ENCODE peak calls at places on chromosomes 7 and 10, in six cellular contexts. One of them, this sample, is unnamed.

GRCh38 chr7:64870656-64871055 is 32.4 kb upstream of the ZNF273 start:
- DNase-seq in uterus: no peak
- DNase-seq in A673: no peak
- DNase-seq in MM.1S: no peak
- DNase-seq in IMR-90: no peak
- DNase-seq in HL-60: no peak
- DNase-seq in this sample: no peak

GRCh38 chr7:26691886-26692285 is 172.5 kb downstream of the SKAP2 start:
- DNase-seq in A673: no peak
- DNase-seq in IMR-90: no peak
- DNase-seq in uterus: no peak
- DNase-seq in MM.1S: no peak
- DNase-seq in HL-60: no peak
- DNase-seq in this sample: no peak

GRCh38 chr10:63671317-63671937 is 150.2 kb downstream of the REEP3 start:
- DNase-seq in IMR-90: peak; percentile 78
- DNase-seq in A673: peak; percentile 75
- DNase-seq in HL-60: no peak
- DNase-seq in MM.1S: no peak
- DNase-seq in uterus: no peak
- DNase-seq in this sample: no peak

GRCh38 chr7:18363751-18364402 is 131.7 kb upstream of the HDAC9 start:
- DNase-seq in MM.1S: no peak
- DNase-seq in HL-60: no peak
- DNase-seq in A673: no peak
- DNase-seq in IMR-90: no peak
- DNase-seq in uterus: no peak
- DNase-seq in this sample: no peak

GRCh38 chr7:110852156-110852858 is 238.6 kb upstream of the LRRN3 start:
- DNase-seq in IMR-90: peak; percentile 16
- DNase-seq in A673: no peak
- DNase-seq in HL-60: no peak
- DNase-seq in MM.1S: no peak
- DNase-seq in uterus: no peak
- DNase-seq in this sample: no peak

GRCh38 chr7:77985232-77985973 is 186.8 kb downstream of the PHTF2 start:
- DNase-seq in uterus: no peak
- DNase-seq in MM.1S: no peak
- DNase-seq in HL-60: no peak
- DNase-seq in IMR-90: no peak
- DNase-seq in A673: peak; percentile 88
- DNase-seq in this sample: no peak

GRCh38 chr7:108875139-108875538 is 305.5 kb downstream of the DNAJB9 start:
- DNase-seq in HL-60: no peak
- DNase-seq in IMR-90: peak; percentile 8
- DNase-seq in A673: peak; percentile 33
- DNase-seq in uterus: no peak
- DNase-seq in MM.1S: no peak
- DNase-seq in this sample: no peak

GRCh38 chr10:71763352-71764127 is 9.8 kb downstream of the VSIR start:
- DNase-seq in IMR-90: peak; percentile 52
- DNase-seq in HL-60: no peak
- DNase-seq in A673: no peak
- DNase-seq in MM.1S: no peak
- DNase-seq in uterus: no peak
- DNase-seq in this sample: no peak

GRCh38 chr10:118809821-118810220 is 55.1 kb upstream of the CACUL1 start:
- DNase-seq in IMR-90: no peak
- DNase-seq in A673: no peak
- DNase-seq in uterus: no peak
- DNase-seq in HL-60: no peak
- DNase-seq in MM.1S: no peak
- DNase-seq in this sample: no peak

GRCh38 chr10:131685576-131685975 is 215.2 kb upstream of the PPP2R2D start:
- DNase-seq in HL-60: no peak
- DNase-seq in IMR-90: no peak
- DNase-seq in A673: no peak
- DNase-seq in MM.1S: no peak
- DNase-seq in uterus: no peak
- DNase-seq in this sample: no peak

GRCh38 chr7:130733866-130734524 is at the start of gene KLF14:
- DNase-seq in A673: no peak
- DNase-seq in IMR-90: no peak
- DNase-seq in uterus: peak; percentile 29
- DNase-seq in HL-60: no peak
- DNase-seq in MM.1S: peak; percentile 43
- DNase-seq in this sample: no peak

GRCh38 chr10:17444062-17444714 is 10.2 kb downstream of the ST8SIA6 start:
- DNase-seq in IMR-90: peak; percentile 11
- DNase-seq in MM.1S: no peak
- DNase-seq in A673: no peak
- DNase-seq in uterus: no peak
- DNase-seq in HL-60: no peak
- DNase-seq in this sample: no peak

GRCh38 chr10:63763744-63764143 is 242.5 kb downstream of the REEP3 start:
- DNase-seq in HL-60: no peak
- DNase-seq in uterus: no peak
- DNase-seq in A673: no peak
- DNase-seq in IMR-90: peak; percentile 15
- DNase-seq in MM.1S: no peak
- DNase-seq in this sample: no peak

GRCh38 chr10:63365976-63366765 is 99.6 kb downstream of the JMJD1C start:
- DNase-seq in MM.1S: no peak
- DNase-seq in HL-60: no peak
- DNase-seq in A673: no peak
- DNase-seq in uterus: no peak
- DNase-seq in IMR-90: no peak
- DNase-seq in this sample: no peak

GRCh38 chr10:119663866-119664698 is 12.9 kb downstream of the BAG3 start:
- DNase-seq in HL-60: no peak
- DNase-seq in uterus: no peak
- DNase-seq in IMR-90: no peak
- DNase-seq in MM.1S: peak; percentile 71
- DNase-seq in A673: no peak
- DNase-seq in this sample: no peak

GRCh38 chr10:112092529-112092928 is 91.0 kb downstream of the GPAM start:
- DNase-seq in MM.1S: no peak
- DNase-seq in A673: no peak
- DNase-seq in HL-60: no peak
- DNase-seq in uterus: no peak
- DNase-seq in IMR-90: no peak
- DNase-seq in this sample: no peak

GRCh38 chr7:95470452-95470851 is 15.3 kb upstream of the ASB4 start:
- DNase-seq in HL-60: no peak
- DNase-seq in uterus: no peak
- DNase-seq in MM.1S: peak; percentile 88
- DNase-seq in IMR-90: peak; percentile 16
- DNase-seq in A673: peak; percentile 93
- DNase-seq in this sample: no peak

GRCh38 chr7:19508821-19509220 is 200.0 kb downstream of the POLR1F start:
- DNase-seq in uterus: peak; percentile 20
- DNase-seq in IMR-90: no peak
- DNase-seq in MM.1S: no peak
- DNase-seq in HL-60: no peak
- DNase-seq in A673: no peak
- DNase-seq in this sample: no peak

GRCh38 chr10:34024708-34025425 is 690.4 kb upstream of the NRP1 start:
- DNase-seq in HL-60: no peak
- DNase-seq in IMR-90: no peak
- DNase-seq in A673: peak; percentile 40
- DNase-seq in MM.1S: no peak
- DNase-seq in uterus: no peak
- DNase-seq in this sample: no peak

GRCh38 chr10:31745612-31746376 is 182.8 kb downstream of the ARHGAP12 start:
- DNase-seq in MM.1S: no peak
- DNase-seq in IMR-90: peak; percentile 97
- DNase-seq in HL-60: no peak
- DNase-seq in uterus: no peak
- DNase-seq in A673: peak; percentile 24
- DNase-seq in this sample: peak; percentile 53

GRCh38 chr7:79182283-79182682 is 271.2 kb downstream of the MAGI2 start:
- DNase-seq in uterus: no peak
- DNase-seq in HL-60: no peak
- DNase-seq in A673: peak; percentile 11
- DNase-seq in MM.1S: no peak
- DNase-seq in IMR-90: peak; percentile 90
- DNase-seq in this sample: no peak

GRCh38 chr10:98676895-98677294 is 230.2 kb upstream of the HPS1 start:
- DNase-seq in MM.1S: no peak
- DNase-seq in IMR-90: no peak
- DNase-seq in A673: peak; percentile 2
- DNase-seq in uterus: no peak
- DNase-seq in HL-60: no peak
- DNase-seq in this sample: no peak
- TF ChIP-seq CTCF in MM.1S: no peak
- TF ChIP-seq CTCF in IMR-90: no peak
- TF ChIP-seq CTCF in A673: no peak
- TF ChIP-seq CTCF in uterus: no peak
- TF ChIP-seq CTCF in HL-60: no peak
- TF ChIP-seq CTCF in this sample: no peak

GRCh38 chr7:76329479-76329878 is 27.0 kb downstream of the HSPB1 start:
- DNase-seq in IMR-90: no peak
- DNase-seq in uterus: no peak
- DNase-seq in MM.1S: no peak
- DNase-seq in A673: no peak
- DNase-seq in HL-60: no peak
- DNase-seq in this sample: no peak

GRCh38 chr7:76332073-76332472 is 26.7 kb downstream of the YWHAG start:
- DNase-seq in IMR-90: no peak
- DNase-seq in uterus: no peak
- DNase-seq in HL-60: no peak
- DNase-seq in A673: no peak
- DNase-seq in MM.1S: no peak
- DNase-seq in this sample: no peak

GRCh38 chr7:76330245-76330644 is 27.8 kb downstream of the HSPB1 start:
- DNase-seq in uterus: no peak
- DNase-seq in IMR-90: no peak
- DNase-seq in MM.1S: no peak
- DNase-seq in HL-60: no peak
- DNase-seq in A673: no peak
- DNase-seq in this sample: no peak

GRCh38 chr7:76328390-76328789 is 25.9 kb downstream of the HSPB1 start:
- DNase-seq in IMR-90: no peak
- DNase-seq in uterus: no peak
- DNase-seq in A673: no peak
- DNase-seq in HL-60: no peak
- DNase-seq in MM.1S: no peak
- DNase-seq in this sample: no peak

DNA sequence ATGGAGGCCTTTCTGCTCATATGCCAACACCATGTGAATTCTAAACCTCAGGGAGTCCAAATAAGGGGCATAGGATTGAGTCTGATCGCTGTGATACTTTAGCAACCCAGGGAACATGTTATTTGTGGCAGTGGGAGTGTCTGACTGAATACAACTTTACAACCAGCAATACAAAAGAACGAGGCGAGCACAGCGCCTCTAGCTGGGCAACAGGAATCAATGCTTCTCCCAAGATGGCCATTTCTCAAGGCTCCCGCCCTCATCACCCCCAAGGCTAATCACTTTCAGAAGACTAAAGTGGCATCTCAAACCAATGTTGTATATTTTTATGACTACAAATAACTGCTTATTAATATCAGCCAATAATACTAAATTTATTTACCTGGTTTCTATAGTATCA is 28.1 kb downstream of the YWHAG start:
- DNase-seq in HL-60: no peak
- DNase-seq in uterus: no peak
- DNase-seq in MM.1S: no peak
- DNase-seq in IMR-90: no peak
- DNase-seq in A673: no peak
- DNase-seq in this sample: no peak
- TF ChIP-seq CTCF in HL-60: no peak
- TF ChIP-seq CTCF in uterus: no peak
- TF ChIP-seq CTCF in MM.1S: no peak
- TF ChIP-seq CTCF in IMR-90: no peak
- TF ChIP-seq CTCF in A673: peak; percentile 38
- TF ChIP-seq CTCF in this sample: no peak

DNA sequence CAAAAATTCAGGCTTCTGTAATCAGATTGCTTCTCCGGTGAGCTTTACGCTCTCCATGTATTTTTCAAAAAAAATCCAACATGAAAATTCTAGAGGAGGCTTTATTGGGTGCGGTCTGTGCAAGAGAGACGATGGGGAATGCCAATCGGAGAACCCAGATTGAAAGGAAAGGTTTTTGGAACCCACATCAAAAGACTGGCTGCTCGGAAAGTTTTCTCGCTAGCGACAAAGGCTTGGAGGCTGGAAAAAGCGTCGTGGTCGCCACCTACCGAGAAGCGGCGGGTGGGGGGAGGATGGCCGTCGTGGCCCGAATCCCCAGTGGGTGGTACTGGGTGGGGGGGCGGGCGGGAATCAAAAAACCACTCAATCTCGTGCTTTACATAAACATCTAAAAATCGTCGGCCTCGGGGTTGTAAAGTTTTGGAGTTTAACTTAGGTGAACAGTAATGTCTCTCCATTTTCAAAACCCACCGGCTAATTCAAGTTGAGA is 1.1 kb upstream of the GTF2I start:
- DNase-seq in A673: peak; percentile 66
- DNase-seq in uterus: peak; percentile 39
- DNase-seq in IMR-90: no peak
- DNase-seq in HL-60: no peak
- DNase-seq in MM.1S: peak; percentile 36
- DNase-seq in this sample: no peak
- TF ChIP-seq CTCF in A673: peak; percentile 28
- TF ChIP-seq CTCF in uterus: peak; percentile 24
- TF ChIP-seq CTCF in IMR-90: no peak
- TF ChIP-seq CTCF in HL-60: no peak
- TF ChIP-seq CTCF in MM.1S: no peak
- TF ChIP-seq CTCF in this sample: no peak

DNA sequence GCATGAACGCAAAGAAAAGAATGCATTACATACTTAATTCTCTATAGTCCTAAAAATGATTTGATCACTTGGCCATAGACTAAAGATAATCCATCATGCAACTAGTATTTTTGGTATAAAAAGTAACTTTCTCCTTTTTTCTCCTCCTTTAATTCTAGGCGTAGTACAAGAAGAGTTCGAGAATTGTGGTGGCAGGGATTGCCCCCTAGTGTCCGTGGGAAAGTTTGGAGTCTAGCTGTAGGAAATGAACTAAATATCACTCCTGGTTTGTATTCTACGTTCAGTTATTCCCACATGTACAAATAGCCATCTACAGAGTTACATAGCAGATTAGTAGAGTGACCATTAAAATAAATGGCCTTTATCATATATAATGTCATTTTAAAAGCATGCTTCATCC is 45.5 kb upstream of the HELLS start:
- DNase-seq in MM.1S: no peak
- DNase-seq in A673: peak; percentile 27
- DNase-seq in uterus: no peak
- DNase-seq in IMR-90: no peak
- DNase-seq in HL-60: no peak
- DNase-seq in this sample: no peak
- TF ChIP-seq CTCF in MM.1S: peak; percentile 3
- TF ChIP-seq CTCF in A673: peak; percentile 59
- TF ChIP-seq CTCF in uterus: no peak
- TF ChIP-seq CTCF in IMR-90: peak; percentile 29
- TF ChIP-seq CTCF in HL-60: no peak
- TF ChIP-seq CTCF in this sample: no peak

This sample was measured in CD14-positive monocyte.